ENCODE peak calls at places on chromosomes 13 and 19, in seven cellular contexts. One of them, this sample, is unnamed.

GRCh38 chr13:26971990-26972888 is 199.4 kb downstream of the USP12 start:
- DNase-seq in HCT116: peak
- DNase-seq in upper lobe of left lung: no peak
- DNase-seq in breast epithelium: no peak
- DNase-seq in suprapubic skin: no peak
- DNase-seq in stomach: peak
- DNase-seq in GM23338: peak
- DNase-seq in this sample: peak

GRCh38 chr13:99956473-99957349 is 14.9 kb downstream of the ZIC5 start:
- DNase-seq in GM23338: peak
- DNase-seq in stomach: no peak
- DNase-seq in HCT116: no peak
- DNase-seq in suprapubic skin: no peak
- DNase-seq in breast epithelium: no peak
- DNase-seq in upper lobe of left lung: peak
- DNase-seq in this sample: no peak

GRCh38 chr13:76934671-76935070 is 13.6 kb upstream of the ACOD1 start:
- DNase-seq in upper lobe of left lung: no peak
- DNase-seq in stomach: no peak
- DNase-seq in HCT116: no peak
- DNase-seq in breast epithelium: no peak
- DNase-seq in suprapubic skin: no peak
- DNase-seq in GM23338: no peak
- DNase-seq in this sample: no peak

GRCh38 chr13:75996582-75996981 is 360.5 kb downstream of the LMO7 start:
- DNase-seq in suprapubic skin: no peak
- DNase-seq in upper lobe of left lung: no peak
- DNase-seq in GM23338: no peak
- DNase-seq in stomach: no peak
- DNase-seq in HCT116: no peak
- DNase-seq in breast epithelium: no peak
- DNase-seq in this sample: no peak

GRCh38 chr13:109383683-109384082 is 402.7 kb downstream of the IRS2 start:
- DNase-seq in GM23338: no peak
- DNase-seq in upper lobe of left lung: no peak
- DNase-seq in suprapubic skin: no peak
- DNase-seq in stomach: no peak
- DNase-seq in breast epithelium: no peak
- DNase-seq in HCT116: no peak
- DNase-seq in this sample: no peak

GRCh38 chr19:33376423-33376822 is 2.9 kb downstream of the CEBPG start:
- DNase-seq in upper lobe of left lung: no peak
- DNase-seq in suprapubic skin: peak
- DNase-seq in HCT116: peak
- DNase-seq in stomach: peak
- DNase-seq in breast epithelium: no peak
- DNase-seq in GM23338: no peak
- DNase-seq in this sample: peak

GRCh38 chr13:24741791-24742190 is 22.2 kb upstream of the RNF17 start:
- DNase-seq in HCT116: no peak
- DNase-seq in stomach: no peak
- DNase-seq in suprapubic skin: no peak
- DNase-seq in GM23338: no peak
- DNase-seq in upper lobe of left lung: no peak
- DNase-seq in breast epithelium: no peak
- DNase-seq in this sample: no peak

GRCh38 chr13:102779426-102780159 is 6.0 kb upstream of the TEX30 start:
- DNase-seq in HCT116: no peak
- DNase-seq in stomach: no peak
- DNase-seq in suprapubic skin: no peak
- DNase-seq in upper lobe of left lung: no peak
- DNase-seq in breast epithelium: no peak
- DNase-seq in GM23338: no peak
- DNase-seq in this sample: no peak

GRCh38 chr13:44052843-44053607 is 173.3 kb downstream of the LACC1 start:
- DNase-seq in GM23338: peak
- DNase-seq in suprapubic skin: no peak
- DNase-seq in upper lobe of left lung: no peak
- DNase-seq in HCT116: no peak
- DNase-seq in stomach: no peak
- DNase-seq in breast epithelium: no peak
- DNase-seq in this sample: peak

GRCh38 chr13:52651880-52652169 is 811 bp upstream of the SUGT1 start:
- DNase-seq in suprapubic skin: no peak
- DNase-seq in stomach: no peak
- DNase-seq in upper lobe of left lung: no peak
- DNase-seq in breast epithelium: no peak
- DNase-seq in GM23338: no peak
- DNase-seq in HCT116: no peak
- DNase-seq in this sample: no peak
- TF ChIP-seq POLR2AphosphoS5 in suprapubic skin: no peak
- TF ChIP-seq POLR2AphosphoS5 in stomach: no peak
- TF ChIP-seq POLR2AphosphoS5 in upper lobe of left lung: no peak
- TF ChIP-seq POLR2AphosphoS5 in breast epithelium: no peak
- TF ChIP-seq POLR2AphosphoS5 in GM23338: no peak
- TF ChIP-seq POLR2AphosphoS5 in HCT116: no peak
- TF ChIP-seq POLR2AphosphoS5 in this sample: no peak

GRCh38 chr13:65454403-65454802 is 1775.7 kb downstream of the PCDH9 start:
- DNase-seq in upper lobe of left lung: no peak
- DNase-seq in GM23338: no peak
- DNase-seq in HCT116: no peak
- DNase-seq in stomach: no peak
- DNase-seq in breast epithelium: no peak
- DNase-seq in suprapubic skin: no peak
- DNase-seq in this sample: no peak
- H3K4me3 ChIP-seq in upper lobe of left lung: no peak
- H3K4me3 ChIP-seq in GM23338: no peak
- H3K4me3 ChIP-seq in HCT116: no peak
- H3K4me3 ChIP-seq in stomach: no peak
- H3K4me3 ChIP-seq in breast epithelium: no peak
- H3K4me3 ChIP-seq in suprapubic skin: no peak
- H3K4me3 ChIP-seq in this sample: no peak

GRCh38 chr19:42079886-42080763 is 4.2 kb downstream of the ZNF574 start:
- DNase-seq in breast epithelium: no peak
- DNase-seq in upper lobe of left lung: peak
- DNase-seq in stomach: no peak
- DNase-seq in HCT116: no peak
- DNase-seq in suprapubic skin: no peak
- DNase-seq in GM23338: no peak
- DNase-seq in this sample: no peak

GRCh38 chr19:42079276-42079669 is 3.3 kb downstream of the ZNF574 start:
- DNase-seq in stomach: no peak
- DNase-seq in upper lobe of left lung: peak
- DNase-seq in suprapubic skin: no peak
- DNase-seq in GM23338: no peak
- DNase-seq in HCT116: no peak
- DNase-seq in breast epithelium: no peak
- DNase-seq in this sample: no peak

GRCh38 chr19:42083537-42083936 is 7.6 kb downstream of the ZNF574 start:
- DNase-seq in GM23338: no peak
- DNase-seq in stomach: no peak
- DNase-seq in suprapubic skin: no peak
- DNase-seq in breast epithelium: no peak
- DNase-seq in HCT116: no peak
- DNase-seq in upper lobe of left lung: no peak
- DNase-seq in this sample: no peak

GRCh38 chr19:42080764-42081375 is 4.9 kb downstream of the ZNF574 start:
- DNase-seq in suprapubic skin: no peak
- DNase-seq in upper lobe of left lung: peak
- DNase-seq in GM23338: no peak
- DNase-seq in HCT116: no peak
- DNase-seq in breast epithelium: no peak
- DNase-seq in stomach: no peak
- DNase-seq in this sample: no peak

GRCh38 chr19:42081584-42082258 is 5.8 kb downstream of the ZNF574 start:
- DNase-seq in HCT116: no peak
- DNase-seq in breast epithelium: no peak
- DNase-seq in upper lobe of left lung: no peak
- DNase-seq in stomach: no peak
- DNase-seq in GM23338: peak
- DNase-seq in suprapubic skin: no peak
- DNase-seq in this sample: no peak
- TF ChIP-seq CTCF in HCT116: no peak
- TF ChIP-seq CTCF in breast epithelium: no peak
- TF ChIP-seq CTCF in upper lobe of left lung: no peak
- TF ChIP-seq CTCF in stomach: no peak
- TF ChIP-seq CTCF in GM23338: peak
- TF ChIP-seq CTCF in suprapubic skin: no peak
- TF ChIP-seq CTCF in this sample: peak

GRCh38 chr13:33205224-33205623 is 80.3 kb downstream of the STARD13 start:
- DNase-seq in HCT116: no peak
- DNase-seq in suprapubic skin: no peak
- DNase-seq in stomach: no peak
- DNase-seq in breast epithelium: no peak
- DNase-seq in GM23338: no peak
- DNase-seq in upper lobe of left lung: no peak
- DNase-seq in this sample: no peak

GRCh38 chr13:33202644-33203169 is 82.8 kb downstream of the STARD13 start:
- DNase-seq in breast epithelium: no peak
- DNase-seq in HCT116: no peak
- DNase-seq in GM23338: no peak
- DNase-seq in upper lobe of left lung: no peak
- DNase-seq in suprapubic skin: no peak
- DNase-seq in stomach: no peak
- DNase-seq in this sample: no peak

GRCh38 chr13:33206425-33206824 is 79.1 kb downstream of the STARD13 start:
- DNase-seq in suprapubic skin: no peak
- DNase-seq in HCT116: no peak
- DNase-seq in upper lobe of left lung: no peak
- DNase-seq in GM23338: no peak
- DNase-seq in breast epithelium: no peak
- DNase-seq in stomach: no peak
- DNase-seq in this sample: no peak

GRCh38 chr13:33205804-33206221 is 79.7 kb downstream of the STARD13 start:
- DNase-seq in upper lobe of left lung: no peak
- DNase-seq in breast epithelium: no peak
- DNase-seq in suprapubic skin: no peak
- DNase-seq in HCT116: no peak
- DNase-seq in stomach: no peak
- DNase-seq in GM23338: peak
- DNase-seq in this sample: no peak

DNA sequence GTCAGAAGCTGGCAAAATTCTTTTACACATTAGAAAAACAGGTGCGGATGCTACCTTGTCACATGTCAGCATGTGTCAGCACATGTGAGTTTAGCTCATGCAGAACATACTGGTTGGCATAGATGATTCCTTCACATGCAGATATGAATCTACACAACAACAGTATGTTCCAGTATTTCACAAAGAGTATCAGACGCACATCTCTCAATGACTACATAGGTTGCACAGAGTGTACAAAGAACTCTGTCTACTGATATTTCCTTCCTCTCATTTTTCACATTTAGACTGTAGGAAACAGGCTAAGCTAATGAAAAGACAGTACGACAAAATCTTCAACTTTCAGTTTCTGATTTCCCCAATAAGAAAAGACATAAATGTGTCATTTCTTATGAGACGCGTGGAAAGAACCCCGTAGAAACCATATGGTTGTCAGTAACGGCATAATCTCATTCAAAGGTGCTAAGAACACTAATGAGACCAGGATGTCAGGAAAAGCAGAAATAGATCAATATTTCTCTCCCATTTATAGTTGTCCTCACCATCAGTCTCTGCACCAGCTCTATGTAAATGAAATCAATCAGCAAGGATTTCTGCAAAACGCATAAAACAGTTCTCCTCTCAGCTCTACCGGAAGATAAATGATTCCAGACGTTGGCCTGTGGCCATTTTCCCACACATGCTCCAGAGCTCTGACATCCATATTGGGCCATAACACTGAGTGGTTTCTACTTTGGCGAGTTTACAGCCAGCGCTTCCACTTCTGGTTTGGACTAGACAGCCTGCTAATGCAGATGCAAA is 81.2 kb downstream of the STARD13 start:
- DNase-seq in upper lobe of left lung: no peak
- DNase-seq in HCT116: no peak
- DNase-seq in suprapubic skin: peak
- DNase-seq in stomach: peak
- DNase-seq in GM23338: no peak
- DNase-seq in breast epithelium: no peak
- DNase-seq in this sample: peak
- TF ChIP-seq POLR2AphosphoS5 in upper lobe of left lung: peak
- TF ChIP-seq POLR2AphosphoS5 in HCT116: no peak
- TF ChIP-seq POLR2AphosphoS5 in suprapubic skin: peak
- TF ChIP-seq POLR2AphosphoS5 in stomach: peak
- TF ChIP-seq POLR2AphosphoS5 in GM23338: no peak
- TF ChIP-seq POLR2AphosphoS5 in breast epithelium: peak
- TF ChIP-seq POLR2AphosphoS5 in this sample: peak

GRCh38 chr19:23978068-23978467 is 63.4 kb downstream of the ZNF726 start:
- DNase-seq in stomach: no peak
- DNase-seq in upper lobe of left lung: no peak
- DNase-seq in suprapubic skin: no peak
- DNase-seq in GM23338: no peak
- DNase-seq in breast epithelium: no peak
- DNase-seq in HCT116: no peak
- DNase-seq in this sample: no peak

GRCh38 chr19:23974941-23975340 is 60.3 kb downstream of the ZNF726 start:
- DNase-seq in suprapubic skin: no peak
- DNase-seq in HCT116: no peak
- DNase-seq in breast epithelium: no peak
- DNase-seq in GM23338: no peak
- DNase-seq in upper lobe of left lung: no peak
- DNase-seq in stomach: no peak
- DNase-seq in this sample: no peak

GRCh38 chr19:23971598-23971997 is 56.9 kb downstream of the ZNF726 start:
- DNase-seq in breast epithelium: no peak
- DNase-seq in GM23338: no peak
- DNase-seq in stomach: no peak
- DNase-seq in suprapubic skin: no peak
- DNase-seq in upper lobe of left lung: peak
- DNase-seq in HCT116: no peak
- DNase-seq in this sample: no peak

DNA sequence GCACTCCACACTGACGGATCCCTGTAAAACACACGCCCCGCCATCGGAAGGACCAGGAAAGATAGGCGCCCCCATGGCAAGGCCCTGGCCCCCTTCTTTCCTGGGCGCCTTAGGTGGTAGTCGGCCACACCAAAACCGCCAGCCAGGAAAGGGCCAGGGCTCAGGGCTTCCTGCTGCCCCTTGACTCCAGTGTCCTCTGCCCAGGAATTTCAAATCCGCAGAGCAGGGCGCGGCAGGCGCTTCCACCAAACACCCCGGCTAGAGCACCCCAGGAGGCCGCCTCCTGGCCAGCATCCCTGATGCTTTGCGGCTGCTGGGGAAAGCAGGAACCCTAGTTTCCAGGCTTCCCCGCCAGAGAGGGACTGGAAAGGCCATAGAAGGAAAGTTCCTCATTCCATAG is 57.5 kb downstream of the ZNF726 start:
- DNase-seq in GM23338: no peak
- DNase-seq in upper lobe of left lung: peak
- DNase-seq in stomach: no peak
- DNase-seq in suprapubic skin: no peak
- DNase-seq in HCT116: no peak
- DNase-seq in breast epithelium: no peak
- DNase-seq in this sample: no peak
- H3K4me3 ChIP-seq in GM23338: no peak
- H3K4me3 ChIP-seq in upper lobe of left lung: no peak
- H3K4me3 ChIP-seq in stomach: peak
- H3K4me3 ChIP-seq in suprapubic skin: peak
- H3K4me3 ChIP-seq in HCT116: no peak
- H3K4me3 ChIP-seq in breast epithelium: peak
- H3K4me3 ChIP-seq in this sample: no peak

GRCh38 chr19:42113641-42114348 is 18.5 kb downstream of the POU2F2 start:
- DNase-seq in HCT116: peak
- DNase-seq in GM23338: peak
- DNase-seq in suprapubic skin: no peak
- DNase-seq in stomach: no peak
- DNase-seq in breast epithelium: no peak
- DNase-seq in upper lobe of left lung: no peak
- DNase-seq in this sample: no peak
- TF ChIP-seq CTCF in HCT116: no peak
- TF ChIP-seq CTCF in GM23338: peak
- TF ChIP-seq CTCF in suprapubic skin: no peak
- TF ChIP-seq CTCF in stomach: no peak
- TF ChIP-seq CTCF in breast epithelium: no peak
- TF ChIP-seq CTCF in upper lobe of left lung: no peak
- TF ChIP-seq CTCF in this sample: no peak

This sample was measured in transverse colon.